ENCODE peak calls at places on chromosomes 6 and 20, in six cellular contexts. One of them, this sample, is unnamed.

GRCh38 chr20:48769111-48769879 is 58.5 kb downstream of the PREX1 start:
- DNase-seq in HCT116: no peak
- DNase-seq in H1: no peak
- DNase-seq in GM12878: no peak
- DNase-seq in K562: peak; percentile 28
- DNase-seq in SK-N-SH: no peak
- DNase-seq in this sample: no peak

GRCh38 chr6:170017603-170018274 is 266.3 kb downstream of the ERMARD start:
- DNase-seq in SK-N-SH: no peak
- DNase-seq in K562: no peak
- DNase-seq in HCT116: no peak
- DNase-seq in H1: no peak
- DNase-seq in GM12878: no peak
- DNase-seq in this sample: no peak

GRCh38 chr6:3314176-3314575 is 55.4 kb downstream of the PSMG4 start:
- DNase-seq in GM12878: no peak
- DNase-seq in K562: no peak
- DNase-seq in SK-N-SH: no peak
- DNase-seq in H1: no peak
- DNase-seq in HCT116: no peak
- DNase-seq in this sample: no peak

GRCh38 chr6:25054469-25054868 is 118.7 kb upstream of the RIPOR2 start:
- DNase-seq in GM12878: no peak
- DNase-seq in HCT116: no peak
- DNase-seq in H1: no peak
- DNase-seq in SK-N-SH: no peak
- DNase-seq in K562: no peak
- DNase-seq in this sample: no peak

GRCh38 chr6:144894240-144894639 is 609.1 kb downstream of the UTRN start:
- DNase-seq in H1: no peak
- DNase-seq in GM12878: no peak
- DNase-seq in SK-N-SH: no peak
- DNase-seq in K562: no peak
- DNase-seq in HCT116: no peak
- DNase-seq in this sample: no peak

GRCh38 chr6:131995924-131996323 is 44.8 kb upstream of the CCN2 start:
- DNase-seq in HCT116: peak; percentile 81
- DNase-seq in GM12878: no peak
- DNase-seq in H1: no peak
- DNase-seq in SK-N-SH: peak; percentile 0
- DNase-seq in K562: no peak
- DNase-seq in this sample: no peak

GRCh38 chr6:14423330-14423729 is 305.8 kb downstream of the CD83 start:
- DNase-seq in SK-N-SH: no peak
- DNase-seq in HCT116: no peak
- DNase-seq in K562: no peak
- DNase-seq in GM12878: no peak
- DNase-seq in H1: no peak
- DNase-seq in this sample: no peak

GRCh38 chr6:40672118-40672517 is 85.0 kb upstream of the LRFN2 start:
- DNase-seq in SK-N-SH: peak; percentile 40
- DNase-seq in GM12878: no peak
- DNase-seq in K562: no peak
- DNase-seq in H1: no peak
- DNase-seq in HCT116: no peak
- DNase-seq in this sample: no peak

GRCh38 chr6:20877008-20877937 is 343.0 kb downstream of the CDKAL1 start:
- DNase-seq in GM12878: peak; percentile 89
- DNase-seq in SK-N-SH: no peak
- DNase-seq in HCT116: peak; percentile 95
- DNase-seq in K562: peak; percentile 15
- DNase-seq in H1: no peak
- DNase-seq in this sample: no peak

GRCh38 chr6:151723152-151723551 is 84.3 kb upstream of the ESR1 start:
- DNase-seq in GM12878: no peak
- DNase-seq in K562: no peak
- DNase-seq in SK-N-SH: no peak
- DNase-seq in HCT116: no peak
- DNase-seq in H1: no peak
- DNase-seq in this sample: no peak

GRCh38 chr6:144547409-144547808 is 262.3 kb downstream of the UTRN start:
- DNase-seq in K562: no peak
- DNase-seq in H1: no peak
- DNase-seq in GM12878: no peak
- DNase-seq in SK-N-SH: no peak
- DNase-seq in HCT116: no peak
- DNase-seq in this sample: no peak

GRCh38 chr20:47019106-47019824 is 124.6 kb downstream of the EYA2 start:
- DNase-seq in H1: no peak
- DNase-seq in K562: no peak
- DNase-seq in GM12878: no peak
- DNase-seq in SK-N-SH: peak; percentile 45
- DNase-seq in HCT116: no peak
- DNase-seq in this sample: peak; percentile 23

GRCh38 chr6:13406051-13406477 is 77.7 kb upstream of the TBC1D7 start:
- DNase-seq in SK-N-SH: no peak
- DNase-seq in HCT116: no peak
- DNase-seq in H1: no peak
- DNase-seq in K562: no peak
- DNase-seq in GM12878: no peak
- DNase-seq in this sample: no peak

GRCh38 chr6:123777554-123777953 is 26.1 kb upstream of the NKAIN2 start:
- DNase-seq in SK-N-SH: no peak
- DNase-seq in H1: no peak
- DNase-seq in K562: no peak
- DNase-seq in HCT116: no peak
- DNase-seq in GM12878: no peak
- DNase-seq in this sample: no peak

GRCh38 chr20:59149678-59150504 is 13.7 kb upstream of the ZNF831 start:
- DNase-seq in SK-N-SH: no peak
- DNase-seq in GM12878: no peak
- DNase-seq in H1: no peak
- DNase-seq in HCT116: no peak
- DNase-seq in K562: no peak
- DNase-seq in this sample: no peak

GRCh38 chr6:145012039-145012662 is 723.2 kb downstream of the EPM2A start:
- DNase-seq in H1: no peak
- DNase-seq in HCT116: no peak
- DNase-seq in K562: no peak
- DNase-seq in GM12878: no peak
- DNase-seq in SK-N-SH: no peak
- DNase-seq in this sample: no peak

GRCh38 chr6:36334832-36335459 is 1.7 kb downstream of the BNIP5 start:
- DNase-seq in HCT116: no peak
- DNase-seq in H1: no peak
- DNase-seq in K562: no peak
- DNase-seq in SK-N-SH: no peak
- DNase-seq in GM12878: no peak
- DNase-seq in this sample: no peak

GRCh38 chr6:81476881-81477280 is 275.6 kb downstream of the TENT5A start:
- DNase-seq in H1: no peak
- DNase-seq in SK-N-SH: no peak
- DNase-seq in HCT116: no peak
- DNase-seq in K562: no peak
- DNase-seq in GM12878: no peak
- DNase-seq in this sample: no peak

GRCh38 chr6:13446371-13446770 is 41.0 kb downstream of the GFOD1 start:
- DNase-seq in H1: no peak
- DNase-seq in GM12878: no peak
- DNase-seq in SK-N-SH: no peak
- DNase-seq in HCT116: no peak
- DNase-seq in K562: no peak
- DNase-seq in this sample: no peak

GRCh38 chr6:27791182-27791939 is 120.8 kb downstream of the OR2B2 start:
- DNase-seq in GM12878: no peak
- DNase-seq in K562: peak; percentile 73
- DNase-seq in SK-N-SH: peak; percentile 59
- DNase-seq in H1: no peak
- DNase-seq in HCT116: peak; percentile 75
- DNase-seq in this sample: no peak

GRCh38 chr6:154942770-154943169 is 52.3 kb upstream of the TIAM2 start:
- DNase-seq in HCT116: no peak
- DNase-seq in SK-N-SH: no peak
- DNase-seq in GM12878: no peak
- DNase-seq in H1: no peak
- DNase-seq in K562: no peak
- DNase-seq in this sample: no peak

GRCh38 chr6:121771937-121772717 is 336.7 kb downstream of the GJA1 start:
- DNase-seq in H1: no peak
- DNase-seq in K562: no peak
- DNase-seq in GM12878: no peak
- DNase-seq in SK-N-SH: no peak
- DNase-seq in HCT116: no peak
- DNase-seq in this sample: no peak

GRCh38 chr6:108452725-108453195 is 108.0 kb upstream of the FOXO3 start:
- DNase-seq in SK-N-SH: no peak
- DNase-seq in GM12878: no peak
- DNase-seq in K562: no peak
- DNase-seq in H1: peak; percentile 5
- DNase-seq in HCT116: no peak
- DNase-seq in this sample: peak; percentile 16

DNA sequence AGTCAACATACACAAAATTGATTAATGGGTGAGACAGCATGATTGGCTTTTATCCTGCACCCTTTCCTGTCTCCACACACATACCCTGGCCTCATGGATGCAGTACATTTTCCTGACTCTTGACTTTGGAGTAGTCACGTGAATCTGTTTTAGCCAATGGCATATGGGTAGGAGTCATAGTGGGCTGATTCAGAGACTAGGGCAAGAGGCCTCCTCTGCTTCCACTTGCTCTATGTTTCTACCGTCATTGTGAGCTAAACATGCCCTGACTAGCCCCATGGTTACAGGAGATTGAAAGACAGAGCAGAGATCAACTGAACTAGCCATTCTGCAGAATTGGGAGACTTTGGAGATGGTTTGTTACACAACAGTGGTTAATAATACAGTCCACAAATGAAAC is 850.0 kb downstream of the DHX35 start:
- DNase-seq in SK-N-SH: no peak
- DNase-seq in H1: no peak
- DNase-seq in GM12878: no peak
- DNase-seq in K562: no peak
- DNase-seq in HCT116: no peak
- DNase-seq in this sample: no peak
- TF ChIP-seq YY1 in SK-N-SH: no peak
- TF ChIP-seq YY1 in H1: no peak
- TF ChIP-seq YY1 in GM12878: no peak
- TF ChIP-seq YY1 in K562: no peak
- TF ChIP-seq YY1 in HCT116: no peak
- TF ChIP-seq YY1 in this sample: no peak

GRCh38 chr6:372336-372911 is 19.1 kb upstream of the IRF4 start:
- DNase-seq in SK-N-SH: no peak
- DNase-seq in GM12878: no peak
- DNase-seq in H1: no peak
- DNase-seq in K562: no peak
- DNase-seq in HCT116: no peak
- DNase-seq in this sample: no peak

GRCh38 chr6:373773-374724 is 17.5 kb upstream of the IRF4 start:
- DNase-seq in H1: no peak
- DNase-seq in HCT116: no peak
- DNase-seq in SK-N-SH: no peak
- DNase-seq in GM12878: no peak
- DNase-seq in K562: no peak
- DNase-seq in this sample: no peak

GRCh38 chr6:373031-373430 is 18.5 kb upstream of the IRF4 start:
- DNase-seq in H1: no peak
- DNase-seq in GM12878: no peak
- DNase-seq in SK-N-SH: no peak
- DNase-seq in K562: no peak
- DNase-seq in HCT116: no peak
- DNase-seq in this sample: no peak

GRCh38 chr6:376823-377571 is 14.6 kb upstream of the IRF4 start:
- DNase-seq in HCT116: no peak
- DNase-seq in H1: no peak
- DNase-seq in GM12878: no peak
- DNase-seq in K562: no peak
- DNase-seq in SK-N-SH: no peak
- DNase-seq in this sample: no peak

DNA sequence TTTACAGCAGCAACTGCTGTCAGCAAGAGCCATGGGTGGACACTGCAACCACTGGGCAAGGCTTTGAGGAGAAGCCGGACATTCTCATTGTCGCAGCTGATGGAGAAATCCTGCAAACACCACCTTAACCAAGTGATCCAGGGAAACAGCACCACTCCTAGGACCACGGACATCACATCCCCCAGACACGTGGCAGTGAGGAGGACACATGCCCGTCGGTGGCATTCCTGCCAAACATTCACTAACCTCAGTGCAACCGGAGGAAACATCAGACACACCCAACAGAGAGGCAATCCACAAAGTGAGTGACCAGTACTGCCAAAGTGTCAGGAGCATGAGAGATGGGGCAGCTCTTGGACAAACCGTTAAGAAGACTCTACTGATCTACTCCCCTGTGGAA is 16.6 kb upstream of the IRF4 start:
- DNase-seq in K562: no peak
- DNase-seq in HCT116: no peak
- DNase-seq in SK-N-SH: no peak
- DNase-seq in H1: no peak
- DNase-seq in GM12878: no peak
- DNase-seq in this sample: no peak
- TF ChIP-seq YY1 in K562: no peak
- TF ChIP-seq YY1 in HCT116: no peak
- TF ChIP-seq YY1 in SK-N-SH: no peak
- TF ChIP-seq YY1 in H1: no peak
- TF ChIP-seq YY1 in GM12878: no peak
- TF ChIP-seq YY1 in this sample: no peak

DNA sequence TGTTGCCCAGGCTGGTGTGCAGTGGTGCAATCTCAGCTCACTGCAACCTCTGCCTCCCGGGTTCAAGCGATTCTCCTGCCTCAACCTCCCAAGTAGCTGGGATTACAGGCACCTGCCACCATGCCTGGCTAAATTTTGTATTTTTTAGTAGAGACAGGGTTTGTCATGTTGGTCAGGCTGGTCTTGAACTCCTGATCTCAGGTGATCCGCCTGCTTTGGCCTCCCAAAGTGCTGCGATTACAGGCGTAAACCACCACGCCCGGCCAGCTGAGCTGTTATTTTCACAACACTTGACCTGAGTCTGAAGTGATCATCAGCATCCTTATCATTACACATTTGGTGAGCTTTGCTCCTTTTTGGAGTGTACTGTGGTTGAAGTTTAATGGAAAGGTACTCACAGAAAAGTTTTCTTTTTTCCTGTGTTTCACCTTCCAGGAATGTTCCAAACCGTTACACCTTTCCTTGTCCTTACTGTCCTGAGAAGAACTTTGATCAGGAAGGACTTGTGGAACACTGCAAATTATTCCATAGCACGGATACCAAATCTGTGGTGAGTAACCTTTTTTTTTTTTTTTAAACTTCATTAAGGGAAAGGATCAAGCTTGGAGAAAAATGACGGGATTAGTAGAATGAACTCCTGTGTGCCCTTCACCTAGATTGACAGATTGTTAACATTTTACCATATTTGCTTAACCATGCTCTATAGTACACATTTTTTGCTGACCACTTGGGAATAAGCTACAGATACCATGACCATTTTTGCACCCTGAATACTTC is 9.7 kb downstream of the RNF114 start:
- DNase-seq in GM12878: no peak
- DNase-seq in H1: no peak
- DNase-seq in K562: no peak
- DNase-seq in HCT116: no peak
- DNase-seq in SK-N-SH: no peak
- DNase-seq in this sample: no peak
- TF ChIP-seq YY1 in GM12878: no peak
- TF ChIP-seq YY1 in H1: no peak
- TF ChIP-seq YY1 in K562: no peak
- TF ChIP-seq YY1 in HCT116: no peak
- TF ChIP-seq YY1 in SK-N-SH: no peak
- TF ChIP-seq YY1 in this sample: no peak

GRCh38 chr6:112468359-112468758 is 121.2 kb downstream of the RFPL4B start:
- DNase-seq in HCT116: no peak
- DNase-seq in SK-N-SH: no peak
- DNase-seq in GM12878: no peak
- DNase-seq in K562: no peak
- DNase-seq in H1: no peak
- DNase-seq in this sample: no peak
- TF ChIP-seq YY1 in HCT116: no peak
- TF ChIP-seq YY1 in SK-N-SH: no peak
- TF ChIP-seq YY1 in GM12878: no peak
- TF ChIP-seq YY1 in K562: no peak
- TF ChIP-seq YY1 in H1: no peak
- TF ChIP-seq YY1 in this sample: no peak

This sample was measured in NT2/D1.